ENCODE peak calls at places on chromosomes 13 and 19, in five cellular contexts. J is IMR-90, X is mucosa of descending colon, O is A549, T is astrocyte of the cerebellum. W is an unnamed sample.

GRCh38 chr13:41065098-41065497 is 3.8 kb downstream of the WBP4 start:
- DNase-seq in J (peak; percentile 92), X (no peak), O (no peak), T (peak; percentile 46), W (no peak)

GRCh38 chr19:2315818-2316353 is 7.9 kb upstream of the LINGO3 start:
- DNase-seq in J (peak; percentile 56), X (peak; percentile 67), O (peak; percentile 43), T (peak; percentile 24), W (peak; percentile 35)

GRCh38 chr13:113573065-113573464 is 11.5 kb upstream of the TFDP1 start:
- DNase-seq in J (no peak), X (no peak), O (no peak), T (no peak), W (no peak)

GRCh38 chr19:19540707-19541515 is 2.8 kb downstream of the CILP2 start:
- DNase-seq in J (no peak), X (peak; percentile 62), O (peak; percentile 45), T (no peak), W (no peak)

GRCh38 chr19:54644056-54644455 is 13.8 kb downstream of the LILRB1 start:
- DNase-seq in J (no peak), X (peak; percentile 24), O (no peak), T (no peak), W (no peak)

GRCh38 chr19:33280351-33280921 is 21.9 kb downstream of the CEBPA start:
- DNase-seq in J (no peak), X (no peak), O (no peak), T (no peak), W (no peak)

GRCh38 chr19:6744381-6745288 is 5.2 kb downstream of the TRIP10 start:
- DNase-seq in J (peak; percentile 87), X (peak; percentile 84), O (peak; percentile 88), T (peak; percentile 53), W (peak; percentile 82)

GRCh38 chr19:2756921-2757881 is 17.4 kb upstream of the SLC39A3 start:
- DNase-seq in J (no peak), X (no peak), O (no peak), T (no peak), W (no peak)

GRCh38 chr13:74868044-74868443 is 613.9 kb downstream of the TBC1D4 start:
- DNase-seq in J (no peak), X (no peak), O (no peak), T (no peak), W (no peak)

GRCh38 chr19:45161715-45162463 is 1.1 kb upstream of the NKPD1 start:
- DNase-seq in J (peak; percentile 28), X (no peak), O (no peak), T (no peak), W (no peak)
- TF ChIP-seq CTCF in J (peak; percentile 64), X (no peak), O (peak; percentile 36), T (peak; percentile 88), W (peak; percentile 90)

GRCh38 chr19:24033308-24033961 is 53.6 kb upstream of the ZNF254 start:
- DNase-seq in J (peak; percentile 91), X (peak; percentile 91), O (peak; percentile 94), T (peak; percentile 82), W (peak; percentile 94)
- TF ChIP-seq CTCF in J (peak; percentile 18), X (no peak), O (peak; percentile 19), T (no peak), W (peak; percentile 8)

DNA sequence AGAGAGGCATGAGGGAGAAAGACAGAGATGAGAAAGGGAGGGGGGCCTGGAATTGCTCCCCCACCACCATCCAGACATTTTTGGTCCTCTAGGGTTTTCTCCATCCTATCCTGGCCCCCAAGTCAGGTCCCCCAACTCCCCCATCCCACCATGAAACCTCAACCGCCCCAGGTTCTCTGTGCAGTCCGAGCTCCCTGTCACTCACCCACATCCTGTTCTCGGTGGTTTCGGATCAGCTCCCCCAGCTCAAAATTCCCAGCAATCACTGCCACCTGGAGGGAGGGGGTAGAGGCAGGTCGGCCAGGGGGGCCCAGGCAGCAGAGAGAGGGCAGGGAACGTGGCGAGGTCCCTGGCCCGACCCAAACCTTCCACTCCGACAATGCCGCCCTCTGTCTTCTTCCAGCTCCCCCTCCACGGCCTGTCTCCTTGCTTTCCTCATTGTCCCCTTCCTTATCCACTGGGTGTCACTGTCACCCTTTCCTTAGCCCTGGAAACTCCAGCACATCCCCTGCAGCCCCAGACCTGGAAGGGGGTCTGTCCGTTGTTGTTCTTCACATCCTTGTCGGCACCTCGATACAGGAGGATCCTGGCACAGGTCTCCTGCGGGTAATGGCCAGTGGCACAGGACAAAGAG is 15.6 kb downstream of the SHANK1 start:
- DNase-seq in J (no peak), X (no peak), O (peak; percentile 58), T (no peak), W (no peak)
- TF ChIP-seq CTCF in J (peak; percentile 25), X (no peak), O (peak; percentile 53), T (no peak), W (peak; percentile 21)

GRCh38 chr13:39765801-39766463 is 110.5 kb downstream of the COG6 start:
- DNase-seq in J (no peak), X (peak; percentile 88), O (peak; percentile 5), T (peak; percentile 57), W (no peak)
- TF ChIP-seq CTCF in J (peak; percentile 21), X (no peak), O (peak; percentile 14), T (no peak), W (peak; percentile 53)

W was measured in brain microvascular endothelial cell.